ENCODE peak calls at places on chromosomes 3 and 15, in seven cellular contexts. O is neural progenitor cell, D is HCT116, J is MM.1S, G is GM23248, W is hepatocyte, Y is GM23338. E is an unnamed sample.

GRCh38 chr3:122374034-122374433 is 9.0 kb downstream of the MIX23 start:
- DNase-seq in O (no peak), D (no peak), J (no peak), G (no peak), W (no peak), Y (no peak), E (no peak)

GRCh38 chr3:168398371-168399030 is 302.8 kb upstream of the GOLIM4 start:
- DNase-seq in O (no peak), D (no peak), J (no peak), G (peak), W (no peak), Y (no peak), E (peak)

GRCh38 chr3:101635954-101636798 is 40.8 kb downstream of the ZBTB11 start:
- DNase-seq in O (peak), D (peak), J (peak), G (peak), W (peak), Y (peak), E (peak)

GRCh38 chr3:57086201-57086600 is 25.7 kb downstream of the SPATA12 start:
- DNase-seq in O (no peak), D (no peak), J (no peak), G (no peak), W (no peak), Y (no peak), E (no peak)

GRCh38 chr3:139297588-139298311 is 46.1 kb upstream of the MRPS22 start:
- DNase-seq in O (no peak), D (no peak), J (no peak), G (no peak), W (no peak), Y (no peak), E (peak)

GRCh38 chr3:143856252-143856977 is 8.1 kb upstream of the SLC9A9 start:
- DNase-seq in O (no peak), D (no peak), J (no peak), G (no peak), W (no peak), Y (no peak), E (no peak)

GRCh38 chr3:127667119-127667681 is 5.6 kb upstream of the ABTB1 start:
- DNase-seq in O (no peak), D (no peak), J (no peak), G (no peak), W (no peak), Y (no peak), E (no peak)

GRCh38 chr3:100111728-100112127 is 2.6 kb downstream of the FILIP1L start:
- DNase-seq in O (no peak), D (no peak), J (no peak), G (no peak), W (no peak), Y (no peak), E (no peak)

GRCh38 chr3:38545396-38545949 is 49.3 kb downstream of the EXOG start:
- DNase-seq in O (no peak), D (no peak), J (no peak), G (no peak), W (no peak), Y (no peak), E (no peak)

GRCh38 chr3:194139085-194139976 is 3.4 kb downstream of the HES1 start:
- DNase-seq in O (peak), D (no peak), J (peak), G (peak), W (peak), Y (peak), E (peak)

GRCh38 chr3:55000546-55000945 is 72.7 kb upstream of the LRTM1 start:
- DNase-seq in O (no peak), D (no peak), J (no peak), G (peak), W (peak), Y (no peak), E (peak)

GRCh38 chr3:193743702-193744047 is 150.7 kb downstream of the OPA1 start:
- DNase-seq in O (no peak), D (no peak), J (peak), G (no peak), W (no peak), Y (no peak), E (no peak)

GRCh38 chr15:50219820-50220219 is 37.8 kb downstream of the SLC27A2 start:
- DNase-seq in O (no peak), D (peak), J (no peak), G (peak), W (peak), Y (no peak), E (no peak)

GRCh38 chr3:7876741-7877297 is 624.8 kb upstream of the LMCD1 start:
- DNase-seq in O (no peak), D (peak), J (no peak), G (no peak), W (no peak), Y (no peak), E (no peak)

GRCh38 chr15:77031376-77032050 is 36.6 kb downstream of the PSTPIP1 start:
- DNase-seq in O (no peak), D (no peak), J (peak), G (peak), W (no peak), Y (no peak), E (no peak)

GRCh38 chr15:72902245-72902928 is 118.8 kb upstream of the ADPGK start:
- DNase-seq in O (no peak), D (no peak), J (no peak), G (peak), W (peak), Y (no peak), E (no peak)

GRCh38 chr3:4680881-4681300 is 187.7 kb downstream of the ITPR1 start:
- DNase-seq in O (no peak), D (no peak), J (no peak), G (peak), W (no peak), Y (no peak), E (no peak)

GRCh38 chr3:172965256-172965655 is 175.8 kb downstream of the SPATA16 start:
- DNase-seq in O (no peak), D (no peak), J (no peak), G (peak), W (no peak), Y (no peak), E (peak)

GRCh38 chr15:93076875-93077274 is 12.1 kb downstream of the RGMA start:
- DNase-seq in O (no peak), D (no peak), J (no peak), G (no peak), W (no peak), Y (no peak), E (no peak)

GRCh38 chr3:69197922-69198540 is 75.6 kb upstream of the LMOD3 start:
- DNase-seq in O (no peak), D (no peak), J (no peak), G (no peak), W (no peak), Y (no peak), E (no peak)

GRCh38 chr15:26352406-26352805 is 420.5 kb downstream of the GABRB3 start:
- DNase-seq in O (no peak), D (no peak), J (no peak), G (no peak), W (no peak), Y (no peak), E (no peak)

GRCh38 chr3:156898296-156898880 is 72.2 kb downstream of the LEKR1 start:
- DNase-seq in O (no peak), D (no peak), J (no peak), G (no peak), W (no peak), Y (no peak), E (no peak)

GRCh38 chr3:10845240-10845761 is 29.3 kb downstream of the SLC6A11 start:
- DNase-seq in O (no peak), D (no peak), J (no peak), G (no peak), W (no peak), Y (no peak), E (no peak)

GRCh38 chr15:42011074-42011473 is 9.8 kb downstream of the PLA2G4E start:
- DNase-seq in O (no peak), D (no peak), J (peak), G (no peak), W (no peak), Y (no peak), E (no peak)

GRCh38 chr3:81490541-81491288 is 270.7 kb downstream of the GBE1 start:
- DNase-seq in O (peak), D (peak), J (peak), G (peak), W (peak), Y (peak), E (peak)

GRCh38 chr3:81483046-81483445 is 278.4 kb downstream of the GBE1 start:
- DNase-seq in O (no peak), D (no peak), J (no peak), G (no peak), W (no peak), Y (no peak), E (no peak)

GRCh38 chr3:81484532-81484931 is 276.9 kb downstream of the GBE1 start:
- DNase-seq in O (no peak), D (no peak), J (no peak), G (no peak), W (no peak), Y (no peak), E (no peak)

DNA sequence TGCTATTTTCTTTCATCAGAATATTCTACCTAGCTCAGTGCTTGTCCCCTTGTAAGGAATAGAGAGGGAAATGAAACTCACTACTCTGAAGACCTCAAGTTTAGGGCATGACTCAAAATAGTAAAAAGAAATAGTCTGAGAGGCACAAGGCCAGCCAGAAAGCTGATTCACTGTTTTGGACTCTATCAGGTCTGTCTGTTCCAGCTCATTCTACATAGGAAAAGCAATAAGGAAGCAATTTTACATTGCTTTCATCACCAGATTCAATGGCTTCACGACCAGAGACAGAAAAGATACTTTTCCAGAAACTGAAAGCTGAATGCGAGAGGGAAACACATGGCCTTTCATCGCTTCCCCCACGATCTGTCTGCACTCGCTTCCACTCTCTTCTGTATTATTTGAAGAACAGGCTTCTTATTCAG is 276.0 kb downstream of the GBE1 start:
- DNase-seq in O (no peak), D (no peak), J (peak), G (peak), W (peak), Y (no peak), E (peak)
- TF ChIP-seq EZH2phosphoT487 in O (no peak), D (no peak), J (no peak), G (no peak), W (no peak), Y (no peak), E (no peak)

GRCh38 chr3:129975332-129976090 is 991 bp downstream of the TRH start:
- DNase-seq in O (peak), D (no peak), J (no peak), G (peak), W (peak), Y (peak), E (no peak)
- TF ChIP-seq EZH2 in O (peak), D (no peak), J (no peak), G (peak), W (no peak), Y (peak), E (no peak)

GRCh38 chr3:159765025-159765859 is 223.4 kb upstream of the IL12A start:
- DNase-seq in O (peak), D (peak), J (no peak), G (peak), W (peak), Y (peak), E (peak)
- H3K27ac ChIP-seq in O (no peak), D (peak), J (no peak), G (peak), W (peak), Y (no peak), E (peak)

GRCh38 chr3:72563690-72564370 is 284.4 kb downstream of the SHQ1 start:
- DNase-seq in O (no peak), D (no peak), J (no peak), G (no peak), W (no peak), Y (no peak), E (peak)
- TF ChIP-seq EZH2phosphoT487 in O (no peak), D (no peak), J (no peak), G (no peak), W (no peak), Y (no peak), E (no peak)

GRCh38 chr15:68431037-68431791 is 749 bp downstream of the ITGA11 start:
- DNase-seq in O (peak), D (no peak), J (no peak), G (peak), W (peak), Y (peak), E (no peak)
- TF ChIP-seq EZH2 in O (peak), D (no peak), J (no peak), G (no peak), W (peak), Y (no peak), E (no peak)

GRCh38 chr3:15301761-15302160 is 30.6 kb downstream of the SH3BP5 start:
- DNase-seq in O (no peak), D (no peak), J (no peak), G (no peak), W (no peak), Y (no peak), E (no peak)
- H3K27ac ChIP-seq in O (no peak), D (no peak), J (no peak), G (no peak), W (no peak), Y (no peak), E (no peak)

GRCh38 chr15:47932829-47933696 is 187.7 kb upstream of the SLC24A5 start:
- DNase-seq in O (no peak), D (no peak), J (no peak), G (no peak), W (no peak), Y (no peak), E (no peak)

GRCh38 chr15:47934342-47934741 is 186.4 kb upstream of the SLC24A5 start:
- DNase-seq in O (no peak), D (no peak), J (peak), G (no peak), W (no peak), Y (no peak), E (no peak)

GRCh38 chr15:47933865-47934264 is 186.9 kb upstream of the SLC24A5 start:
- DNase-seq in O (no peak), D (no peak), J (no peak), G (no peak), W (no peak), Y (no peak), E (no peak)

GRCh38 chr15:47937834-47938233 is 183.0 kb upstream of the SLC24A5 start:
- DNase-seq in O (no peak), D (no peak), J (no peak), G (no peak), W (no peak), Y (no peak), E (no peak)
- TF ChIP-seq EZH2phosphoT487 in O (no peak), D (no peak), J (no peak), G (no peak), W (no peak), Y (no peak), E (no peak)